ENCODE peak calls at places on chromosomes 1 and 21, in four cellular contexts. One of them, this sample, is unnamed.

GRCh38 chr1:236425031-236425663 is 31.1 kb downstream of the EDARADD start:
- DNase-seq in uterus: no peak
- DNase-seq in aorta: no peak
- DNase-seq in NCI-H748 treated with DMSO at 0.1 percent for 48 hours: no peak
- DNase-seq in this sample: no peak

GRCh38 chr1:1206376-1207253 is at the start of gene TNFRSF18:
- DNase-seq in uterus: no peak
- DNase-seq in aorta: peak; percentile 45
- DNase-seq in NCI-H748 treated with DMSO at 0.1 percent for 48 hours: no peak
- DNase-seq in this sample: no peak

GRCh38 chr1:51433269-51433971 is 85.6 kb downstream of the EPS15 start:
- DNase-seq in uterus: no peak
- DNase-seq in aorta: no peak
- DNase-seq in NCI-H748 treated with DMSO at 0.1 percent for 48 hours: no peak
- DNase-seq in this sample: no peak

GRCh38 chr1:8238141-8239038 is 79.5 kb upstream of the SLC45A1 start:
- DNase-seq in uterus: no peak
- DNase-seq in aorta: no peak
- DNase-seq in NCI-H748 treated with DMSO at 0.1 percent for 48 hours: no peak
- DNase-seq in this sample: peak; percentile 70

GRCh38 chr1:175936736-175937135 is 193.3 kb upstream of the TNR start:
- DNase-seq in uterus: no peak
- DNase-seq in aorta: no peak
- DNase-seq in NCI-H748 treated with DMSO at 0.1 percent for 48 hours: no peak
- DNase-seq in this sample: no peak

GRCh38 chr1:61287734-61288133 is 205.4 kb downstream of the NFIA start:
- DNase-seq in uterus: no peak
- DNase-seq in aorta: no peak
- DNase-seq in NCI-H748 treated with DMSO at 0.1 percent for 48 hours: no peak
- DNase-seq in this sample: no peak

GRCh38 chr1:93680121-93681094 is 1.2 kb downstream of the BCAR3 start:
- DNase-seq in uterus: peak; percentile 85
- DNase-seq in aorta: peak; percentile 86
- DNase-seq in NCI-H748 treated with DMSO at 0.1 percent for 48 hours: peak; percentile 35
- DNase-seq in this sample: no peak

GRCh38 chr1:39713557-39713956 is 22.3 kb upstream of the HPCAL4 start:
- DNase-seq in uterus: no peak
- DNase-seq in aorta: no peak
- DNase-seq in NCI-H748 treated with DMSO at 0.1 percent for 48 hours: no peak
- DNase-seq in this sample: no peak

GRCh38 chr1:208497866-208498541 is 253.8 kb upstream of the PLXNA2 start:
- DNase-seq in uterus: no peak
- DNase-seq in aorta: no peak
- DNase-seq in NCI-H748 treated with DMSO at 0.1 percent for 48 hours: no peak
- DNase-seq in this sample: no peak

GRCh38 chr1:157199421-157199755 is 61.2 kb upstream of the ETV3 start:
- DNase-seq in uterus: no peak
- DNase-seq in aorta: no peak
- DNase-seq in NCI-H748 treated with DMSO at 0.1 percent for 48 hours: no peak
- DNase-seq in this sample: no peak

GRCh38 chr21:41542727-41543126 is 34.8 kb upstream of the TMPRSS2 start:
- DNase-seq in uterus: no peak
- DNase-seq in aorta: no peak
- DNase-seq in NCI-H748 treated with DMSO at 0.1 percent for 48 hours: no peak
- DNase-seq in this sample: no peak

This sample was measured in kidney epithelial cell.